ENCODE peak calls at places on chromosomes 4 and X, in eight cellular contexts. S is body of pancreas, T is dorsolateral prefrontal cortex, G is coronary artery, E is fibroblast of lung, Y is A549, Q is brain microvascular endothelial cell, H is prostate gland. B is an unnamed sample.

GRCh38 chr4:1201851-1202525 is 29.6 kb upstream of the SPON2 start:
- DNase-seq in H (no peak), E (peak; percentile 73), S (peak; percentile 77), Y (no peak), Q (peak; percentile 38), G (peak; percentile 75), T (peak; percentile 19), B (peak; percentile 76)

GRCh38 chrX:4322916-4323315 is 609.5 kb upstream of the PRKX start:
- DNase-seq in S (no peak), H (no peak), Y (no peak), T (no peak), Q (no peak), G (no peak), E (no peak), B (no peak)

GRCh38 chr4:14910411-14910810 is 91.9 kb upstream of the CPEB2 start:
- DNase-seq in G (no peak), S (no peak), E (no peak), Q (no peak), Y (no peak), H (no peak), T (no peak), B (no peak)

GRCh38 chrX:120499301-120500097 is 30.4 kb upstream of the LAMP2 start:
- DNase-seq in G (no peak), E (no peak), S (no peak), Q (no peak), T (no peak), Y (no peak), H (no peak), B (no peak)

GRCh38 chrX:107758231-107758766 is 17.3 kb downstream of the TSC22D3 start:
- DNase-seq in S (no peak), Y (no peak), G (no peak), Q (no peak), E (no peak), T (no peak), H (no peak), B (no peak)

GRCh38 chr4:2837904-2838496 is 5.6 kb upstream of the ADD1 start:
- DNase-seq in T (no peak), Y (no peak), E (peak; percentile 37), H (no peak), G (peak; percentile 77), S (peak; percentile 57), Q (peak; percentile 25), B (peak; percentile 72)

GRCh38 chrX:77505227-77505626 is 58.0 kb downstream of the FGF16 start:
- DNase-seq in Y (no peak), T (no peak), G (no peak), Q (peak; percentile 34), H (no peak), E (peak; percentile 46), S (no peak), B (no peak)

GRCh38 chr4:174521800-174522182 is 497 bp downstream of the HPGD start:
- DNase-seq in G (no peak), Y (no peak), T (no peak), S (peak; percentile 3), E (no peak), Q (no peak), H (peak; percentile 40), B (no peak)

GRCh38 chr4:162274354-162274753 is 110.6 kb upstream of the FSTL5 start:
- DNase-seq in H (no peak), G (no peak), Y (no peak), Q (no peak), S (peak; percentile 34), T (no peak), E (peak; percentile 4), B (no peak)

GRCh38 chr4:140344111-140344510 is 29.3 kb upstream of the SCOC start:
- DNase-seq in Q (no peak), E (peak; percentile 47), Y (no peak), G (no peak), T (no peak), H (no peak), S (peak; percentile 45), B (no peak)

GRCh38 chr4:113423631-113424030 is 337.9 kb downstream of the CAMK2D start:
- DNase-seq in G (no peak), S (no peak), Y (no peak), E (peak; percentile 60), Q (no peak), H (no peak), T (no peak), B (no peak)

GRCh38 chr4:74378573-74378972 is 13.6 kb downstream of the EREG start:
- DNase-seq in S (no peak), Q (no peak), E (peak; percentile 17), T (no peak), H (no peak), G (no peak), Y (no peak), B (no peak)

GRCh38 chr4:129545599-129546278 is 449.8 kb downstream of the C4orf33 start:
- DNase-seq in Q (peak; percentile 20), G (peak; percentile 79), E (peak; percentile 43), S (peak; percentile 74), T (no peak), Y (no peak), H (peak; percentile 41), B (no peak)

GRCh38 chr4:560731-561211 is 15.3 kb downstream of the TMEM271 start:
- DNase-seq in Q (no peak), G (no peak), H (no peak), E (no peak), S (no peak), T (no peak), Y (no peak), B (no peak)

GRCh38 chrX:1582686-1583437 is 8.5 kb upstream of the AKAP17A start:
- DNase-seq in Y (peak; percentile 74), T (no peak), H (no peak), S (no peak), Q (peak; percentile 67), E (peak; percentile 25), G (no peak), B (peak; percentile 37)

GRCh38 chrX:134999469-134999868 is 8.7 kb downstream of the SMIM10 start:
- DNase-seq in H (no peak), E (peak; percentile 46), T (no peak), Q (no peak), Y (peak; percentile 22), G (no peak), S (no peak), B (no peak)

GRCh38 chr4:7736436-7737267 is 203.0 kb downstream of the AFAP1 start:
- DNase-seq in H (no peak), Q (peak; percentile 35), S (no peak), Y (no peak), T (no peak), E (peak; percentile 55), G (no peak), B (no peak)

GRCh38 chr4:143381171-143382118 is 44.8 kb downstream of the GAB1 start:
- DNase-seq in Q (peak; percentile 94), E (peak; percentile 93), S (peak; percentile 84), Y (no peak), T (peak; percentile 58), G (peak; percentile 88), H (peak; percentile 63), B (no peak)

GRCh38 chr4:44760142-44760898 is 34.0 kb upstream of the GNPDA2 start:
- DNase-seq in Q (peak; percentile 7), E (peak; percentile 22), T (no peak), G (no peak), H (no peak), Y (peak; percentile 1), S (no peak), B (no peak)

GRCh38 chrX:50100188-50100587 is 100.6 kb downstream of the AKAP4 start:
- DNase-seq in E (no peak), H (no peak), Y (peak; percentile 4), S (no peak), Q (no peak), G (no peak), T (no peak), B (no peak)

GRCh38 chr4:153934689-153935017 is 145.8 kb upstream of the SFRP2 start:
- DNase-seq in S (no peak), H (no peak), E (no peak), Y (no peak), T (no peak), Q (no peak), G (no peak), B (no peak)

GRCh38 chr4:156732634-156733033 is 239.0 kb downstream of the PDGFC start:
- DNase-seq in Q (no peak), S (no peak), Y (no peak), H (no peak), G (no peak), T (no peak), E (no peak), B (no peak)

DNA sequence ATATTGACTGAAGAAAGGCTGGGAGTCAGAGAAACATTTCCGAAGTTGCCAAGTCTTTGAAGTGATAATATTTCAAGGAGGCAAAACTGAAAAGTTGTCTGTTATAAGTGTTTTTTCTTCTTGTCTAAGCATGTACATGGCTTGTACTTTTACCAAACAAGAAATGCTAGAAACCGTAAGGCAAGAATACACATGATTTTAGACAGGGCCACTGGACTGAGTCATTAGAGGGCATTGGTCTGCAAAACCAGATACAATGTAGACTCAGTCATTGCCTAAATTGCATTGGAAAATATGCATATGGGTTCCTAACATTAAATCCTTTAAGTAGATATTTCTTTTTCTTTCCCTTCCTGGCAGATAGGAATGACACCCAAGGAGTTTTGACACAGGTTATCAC is 284.9 kb upstream of the PUDP start:
- DNase-seq in T (no peak), Y (no peak), S (no peak), E (no peak), H (no peak), G (no peak), Q (no peak), B (no peak)
- H3K27ac ChIP-seq in T (no peak overlapping the region), Y (no peak overlapping the region), S (no peak overlapping the region), E (no peak overlapping the region), H (no peak overlapping the region), G (no peak overlapping the region), Q (no peak overlapping the region), B (no peak overlapping the region)

GRCh38 chr4:151766691-151767090 is 5.9 kb upstream of the GATB start:
- DNase-seq in H (no peak), T (no peak), E (no peak), G (no peak), Y (no peak), S (no peak), Q (no peak), B (no peak)
- TF ChIP-seq CTCF in H (no peak), T (no peak), E (no peak), G (no peak), Y (no peak), S (no peak), Q (peak; percentile 11), B (no peak)

DNA sequence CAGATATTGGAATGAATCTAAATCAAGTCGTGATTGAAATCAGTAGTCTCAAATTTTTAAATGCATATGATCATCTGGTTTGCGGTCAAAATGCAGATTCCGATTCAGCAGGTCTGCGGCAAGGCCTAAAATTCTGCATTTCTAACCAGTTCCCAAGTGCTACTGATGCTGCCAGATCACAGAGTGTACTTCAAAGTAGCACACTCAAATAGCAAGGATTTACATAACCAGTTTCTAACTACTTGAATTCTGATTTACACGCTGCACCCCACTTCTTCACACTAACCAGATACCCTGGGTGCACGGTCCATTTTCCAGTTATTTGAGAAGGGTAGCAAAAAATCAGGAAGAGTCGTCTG is 761 bp downstream of the MBTPS2 start:
- DNase-seq in E (peak; percentile 34), H (no peak), G (no peak), S (no peak), Y (no peak), T (no peak), Q (no peak), B (no peak)
- H3K27ac ChIP-seq in E (peak overlapping the region; percentile 82), H (peak overlapping the region; percentile 78), G (peak overlapping the region; percentile 87), S (peak overlapping the region; percentile 77), Y (peak overlapping the region; percentile 98), T (peak overlapping the region; percentile 63), Q (peak overlapping the region; percentile 76), B (no peak overlapping the region)

GRCh38 chr4:95693594-95693993 is 144.8 kb upstream of the UNC5C start:
- DNase-seq in Y (no peak), Q (peak; percentile 36), E (peak; percentile 13), S (no peak), G (no peak), H (no peak), T (no peak), B (no peak)

GRCh38 chr4:95694411-95694810 is 145.5 kb upstream of the PDHA2 start:
- DNase-seq in H (no peak), E (no peak), Y (no peak), Q (no peak), T (no peak), S (no peak), G (no peak), B (no peak)
- TF ChIP-seq CTCF in H (no peak), E (no peak), Y (no peak), Q (no peak), T (no peak), S (no peak), G (no peak), B (no peak)

B was measured in CD4-positive, alpha-beta T cell.